ENCODE peak calls at places on chromosomes 13 and 19, in four cellular contexts. S is SK-N-SH, G is GM12878, B is H1. C is an unnamed sample.

GRCh38 chr13:113788413-113789135 is 29.5 kb downstream of the TMEM255B start:
- DNase-seq in B (no peak), G (no peak), S (no peak), C (no peak)

GRCh38 chr19:33432408-33433170 is 59.1 kb downstream of the CEBPG start:
- DNase-seq in S (no peak), B (no peak), G (no peak), C (no peak)

GRCh38 chr19:30403583-30403982 is 31.4 kb downstream of the ZNF536 start:
- DNase-seq in S (no peak), B (peak; percentile 24), G (no peak), C (no peak)

GRCh38 chr13:64075543-64076271 is 2660.1 kb upstream of the PCDH20 start:
- DNase-seq in S (no peak), G (no peak), B (no peak), C (peak; percentile 88)

GRCh38 chr13:30367296-30367695 is 55.0 kb upstream of the UBE2L5 start:
- DNase-seq in G (no peak), S (no peak), B (no peak), C (no peak)

GRCh38 chr19:4781851-4782250 is 9.7 kb upstream of the FEM1A start:
- DNase-seq in B (no peak), S (no peak), G (no peak), C (no peak)

GRCh38 chr13:97000295-97000925 is 6.1 kb upstream of the OXGR1 start:
- DNase-seq in B (no peak), S (no peak), G (no peak), C (no peak)

GRCh38 chr13:75316427-75316826 is 165.5 kb downstream of the TBC1D4 start:
- DNase-seq in B (no peak), G (no peak), S (no peak), C (no peak)

GRCh38 chr13:73556902-73557301 is 498.1 kb downstream of the KLF5 start:
- DNase-seq in G (no peak), S (no peak), B (no peak), C (no peak)

GRCh38 chr19:11982526-11982925 is 17.7 kb downstream of the ZNF763 start:
- DNase-seq in G (no peak), S (no peak), B (no peak), C (no peak)

GRCh38 chr13:95643814-95644598 is 500 bp downstream of the DZIP1 start:
- DNase-seq in G (no peak), S (peak; percentile 80), B (peak; percentile 88), C (peak; percentile 2)

GRCh38 chr13:20332361-20333096 is 100.4 kb upstream of the GJB6 start:
- DNase-seq in G (no peak), S (no peak), B (no peak), C (no peak)

GRCh38 chr13:42110410-42111155 is 62.1 kb downstream of the DGKH start:
- DNase-seq in S (peak; percentile 55), B (no peak), G (peak; percentile 68), C (peak; percentile 54)

GRCh38 chr19:41792513-41793413 is 3.6 kb upstream of the CEACAM3 start:
- DNase-seq in B (peak; percentile 76), G (no peak), S (peak; percentile 50), C (peak; percentile 21)
- TF ChIP-seq TCF12 in B (no peak), G (no peak), S (no peak), C (no peak)

GRCh38 chr19:47378246-47378645 is 29.1 kb downstream of the DHX34 start:
- DNase-seq in B (no peak), S (no peak), G (no peak), C (no peak)

GRCh38 chr19:47381121-47381520 is 32.0 kb downstream of the DHX34 start:
- DNase-seq in B (no peak), S (no peak), G (no peak), C (no peak)

GRCh38 chr19:47377801-47378200 is 28.7 kb downstream of the DHX34 start:
- DNase-seq in S (no peak), B (no peak), G (no peak), C (no peak)

GRCh38 chr19:47380559-47380958 is 31.4 kb downstream of the DHX34 start:
- DNase-seq in G (no peak), B (no peak), S (no peak), C (no peak)

DNA sequence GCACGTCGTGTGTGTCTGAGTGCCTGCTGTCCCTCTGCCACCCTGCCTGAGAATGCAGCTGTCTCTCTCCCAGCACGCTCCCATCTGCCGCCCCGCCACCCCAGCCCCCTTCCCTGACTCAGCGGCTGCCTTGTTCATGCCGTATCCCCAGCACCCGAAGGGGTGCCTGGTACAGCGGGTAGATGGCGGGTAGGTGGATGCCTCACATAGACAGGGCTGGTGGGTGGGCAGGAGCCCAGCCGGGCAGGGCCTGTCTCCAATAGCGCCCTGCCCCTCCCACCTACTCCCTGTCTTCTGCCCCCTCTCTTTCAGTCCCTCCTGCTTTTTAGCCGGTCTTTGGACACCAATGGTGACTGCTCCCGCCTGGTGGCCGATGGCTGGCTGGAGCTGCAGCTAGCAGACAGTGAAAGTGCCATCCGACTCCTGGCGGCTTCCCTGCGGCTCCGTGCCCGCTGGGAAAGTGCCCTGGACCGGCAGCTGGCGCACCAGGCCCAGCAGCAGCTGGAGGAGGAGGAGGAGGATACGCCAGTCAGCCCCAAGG is 30.4 kb downstream of the DHX34 start:
- DNase-seq in B (no peak), G (no peak), S (no peak), C (no peak)
- TF ChIP-seq MAX in B (no peak), G (no peak), S (no peak), C (no peak)

GRCh38 chr13:99357149-99357596 is 50.0 kb upstream of the GPR183 start:
- DNase-seq in S (no peak), G (peak; percentile 61), B (peak; percentile 22), C (no peak)

GRCh38 chr13:99354371-99354951 is 47.3 kb upstream of the GPR183 start:
- DNase-seq in S (no peak), G (peak; percentile 66), B (peak; percentile 28), C (no peak)

GRCh38 chr13:99355267-99356215 is 48.3 kb upstream of the GPR183 start:
- DNase-seq in S (no peak), G (no peak), B (peak; percentile 37), C (no peak)

GRCh38 chr13:99357920-99358319 is 50.7 kb upstream of the GPR183 start:
- DNase-seq in S (no peak), G (no peak), B (peak; percentile 33), C (no peak)

GRCh38 chr13:99356216-99357089 is 49.3 kb upstream of the GPR183 start:
- DNase-seq in S (no peak), G (peak; percentile 92), B (peak; percentile 40), C (no peak)
- TF ChIP-seq TCF12 in S (no peak), G (no peak), B (no peak), C (no peak)

DNA sequence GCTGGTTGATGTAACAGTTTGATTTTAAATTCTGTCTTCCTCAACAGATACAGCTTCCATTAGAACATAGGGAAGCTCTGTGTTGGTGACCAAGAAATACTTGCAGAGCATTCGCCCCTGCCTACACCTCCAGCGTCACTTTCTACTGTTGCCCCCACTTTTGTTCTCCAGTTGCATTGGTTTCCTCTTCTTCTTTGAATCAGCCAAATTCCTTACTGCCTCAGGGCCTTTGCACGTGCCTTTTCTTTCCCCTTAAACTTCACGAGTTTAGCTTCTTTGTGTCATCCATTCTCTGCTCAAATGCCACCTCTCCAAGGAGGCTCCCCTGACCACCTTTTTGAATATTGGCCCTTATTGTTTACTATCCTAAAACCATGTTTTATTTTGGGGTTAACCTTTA is 5.7 kb downstream of the KLK5 start:
- DNase-seq in B (no peak), G (no peak), S (no peak), C (no peak)
- TF ChIP-seq MAX in B (no peak), G (no peak), S (no peak), C (no peak)

GRCh38 chr13:101930331-101930730 is 471.5 kb downstream of the FGF14 start:
- DNase-seq in G (no peak), B (no peak), S (no peak), C (no peak)

DNA sequence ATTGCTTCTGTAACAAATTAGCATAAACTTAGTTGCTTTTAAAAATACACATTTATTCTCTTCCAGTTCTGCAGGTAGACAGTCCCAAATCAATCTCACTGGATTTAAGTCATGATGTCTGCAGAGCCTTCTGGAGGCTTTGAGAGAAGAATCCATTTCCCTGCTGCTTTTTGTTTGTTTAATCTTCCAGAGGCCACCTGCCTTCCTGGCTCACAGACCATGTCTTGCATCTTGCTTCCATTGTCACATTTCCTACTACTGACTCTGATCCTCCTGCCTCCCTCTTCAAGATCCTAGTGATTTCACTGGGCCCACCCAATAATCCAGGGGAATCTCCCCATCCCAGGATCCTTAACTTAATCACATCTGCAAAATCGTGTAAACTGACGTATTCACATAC is 473.3 kb downstream of the ITGBL1 start:
- DNase-seq in S (no peak), G (no peak), B (no peak), C (no peak)
- TF ChIP-seq TCF12 in S (no peak), G (no peak), B (no peak), C (no peak)

DNA sequence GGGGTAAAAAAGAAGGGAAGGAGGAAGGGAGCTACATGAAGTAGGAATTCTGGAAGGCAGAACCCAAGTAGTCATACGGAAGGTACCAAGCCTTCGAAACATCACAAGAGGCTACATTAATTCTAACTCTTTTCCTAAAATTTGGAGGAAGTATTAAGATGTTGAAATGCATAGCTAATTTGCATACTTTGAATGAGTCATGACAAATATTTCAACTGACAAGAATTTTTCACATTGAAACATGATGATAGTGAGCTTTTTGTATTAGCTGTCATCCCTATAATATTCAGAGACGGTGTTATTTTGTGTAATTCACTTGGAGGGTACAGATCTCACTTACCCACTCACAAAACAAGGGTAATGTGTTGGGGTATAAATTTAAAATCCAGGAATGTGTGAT is 9.1 kb upstream of the ACOD1 start:
- DNase-seq in G (no peak), S (no peak), B (no peak), C (no peak)
- TF ChIP-seq MAX in G (no peak), S (no peak), B (no peak), C (no peak)

C was measured in HepG2.